ENCODE peak calls at places on chromosomes 5 and 9, in six cellular contexts. J is fibroblast of mammary gland, Z is H9, U is osteoblast, T is psoas muscle, R is fibroblast of the aortic adventitia. M is an unnamed sample.

GRCh38 chr9:126796758-126797157 is 8.1 kb upstream of the ZBTB43 start:
- DNase-seq in J (no peak), Z (no peak), U (no peak), T (no peak), R (no peak), M (no peak)

GRCh38 chr5:149517461-149518122 is 33.6 kb downstream of the CSNK1A1 start:
- DNase-seq in J (peak; percentile 25), Z (no peak), U (no peak), T (no peak), R (peak; percentile 66), M (no peak)

GRCh38 chr5:171596391-171596878 is 177.0 kb downstream of the FGF18 start:
- DNase-seq in J (peak; percentile 74), Z (peak; percentile 68), U (peak; percentile 84), T (peak; percentile 77), R (peak; percentile 97), M (no peak)

GRCh38 chr9:2465921-2466460 is 155.6 kb upstream of the VLDLR start:
- DNase-seq in J (peak; percentile 49), Z (no peak), U (no peak), T (no peak), R (no peak), M (no peak)

GRCh38 chr5:66306105-66306843 is 162.2 kb downstream of the SREK1 start:
- DNase-seq in J (peak; percentile 73), Z (peak; percentile 74), U (peak; percentile 92), T (no peak), R (peak; percentile 83), M (peak; percentile 45)

GRCh38 chr9:91753711-91754110 is 196.3 kb downstream of the ROR2 start:
- DNase-seq in J (no peak), Z (no peak), U (no peak), T (no peak), R (no peak), M (no peak)

GRCh38 chr5:149956685-149957084 is 3.9 kb upstream of the SLC26A2 start:
- DNase-seq in J (no peak), Z (no peak), U (no peak), T (no peak), R (no peak), M (no peak)

GRCh38 chr5:68134033-68134668 is 81.4 kb upstream of the PIK3R1 start:
- DNase-seq in J (peak; percentile 34), Z (peak; percentile 37), U (no peak), T (no peak), R (no peak), M (no peak)

GRCh38 chr9:87684627-87685204 is 41.2 kb upstream of the CTSL start:
- DNase-seq in J (peak; percentile 54), Z (peak; percentile 58), U (peak; percentile 92), T (peak; percentile 40), R (peak; percentile 52), M (peak; percentile 74)

DNA sequence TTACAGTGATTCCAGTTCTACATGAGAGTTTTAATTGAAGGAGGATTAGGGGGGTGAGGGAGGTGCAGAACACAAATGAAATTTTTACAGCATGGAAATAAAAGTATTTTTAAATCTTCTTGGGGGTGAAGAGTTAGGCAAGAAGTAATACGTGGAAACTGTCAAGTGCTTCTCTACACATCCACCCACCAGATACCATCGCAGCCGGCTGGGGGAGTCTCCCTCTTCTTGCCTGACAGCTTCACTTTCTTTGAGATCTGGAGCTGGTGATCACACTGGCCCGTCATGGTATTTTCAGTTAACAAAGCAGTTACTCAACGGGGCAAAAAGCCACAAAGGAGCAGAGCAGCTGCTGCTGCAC is 2.6 kb upstream of the NR4A3 start:
- DNase-seq in J (peak; percentile 93), Z (no peak), U (no peak), T (no peak), R (no peak), M (no peak)
- TF ChIP-seq CTCF in J (no peak), Z (no peak), U (no peak), T (no peak), R (no peak), M (no peak)

GRCh38 chr5:95317687-95318086 is 32.8 kb upstream of the MCTP1 start:
- DNase-seq in J (no peak), Z (no peak), U (no peak), T (no peak), R (no peak), M (no peak)

DNA sequence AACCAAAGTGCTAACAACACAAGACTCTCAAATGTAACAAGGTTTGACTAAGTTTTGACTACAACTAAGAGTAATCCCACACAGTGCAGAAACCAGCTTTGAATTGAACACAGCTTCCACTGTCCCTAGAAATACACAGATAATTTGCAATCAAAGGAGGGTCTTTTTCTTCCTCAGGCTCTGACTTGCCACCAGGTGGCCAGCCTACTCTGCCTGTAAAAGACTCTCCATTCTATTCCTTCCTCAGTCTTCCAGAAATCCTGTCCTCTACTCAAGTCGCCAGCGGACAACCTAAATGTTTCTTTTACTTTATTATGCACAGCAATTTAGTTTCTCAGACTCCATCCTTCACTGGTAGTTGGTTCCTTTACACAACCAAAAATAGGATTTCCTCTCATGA is 32.2 kb upstream of the MCTP1 start:
- DNase-seq in J (no peak), Z (no peak), U (peak; percentile 5), T (no peak), R (no peak), M (no peak)
- TF ChIP-seq CTCF in J (peak; percentile 1), Z (peak; percentile 73), U (peak; percentile 9), T (no peak), R (no peak), M (peak; percentile 28)

GRCh38 chr9:131697097-131697496 is 42.8 kb downstream of the RAPGEF1 start:
- DNase-seq in J (peak; percentile 37), Z (peak; percentile 72), U (no peak), T (peak; percentile 53), R (peak; percentile 34), M (peak; percentile 23)
- TF ChIP-seq CTCF in J (peak; percentile 8), Z (peak; percentile 29), U (peak; percentile 20), T (peak; percentile 8), R (peak; percentile 31), M (no peak)

DNA sequence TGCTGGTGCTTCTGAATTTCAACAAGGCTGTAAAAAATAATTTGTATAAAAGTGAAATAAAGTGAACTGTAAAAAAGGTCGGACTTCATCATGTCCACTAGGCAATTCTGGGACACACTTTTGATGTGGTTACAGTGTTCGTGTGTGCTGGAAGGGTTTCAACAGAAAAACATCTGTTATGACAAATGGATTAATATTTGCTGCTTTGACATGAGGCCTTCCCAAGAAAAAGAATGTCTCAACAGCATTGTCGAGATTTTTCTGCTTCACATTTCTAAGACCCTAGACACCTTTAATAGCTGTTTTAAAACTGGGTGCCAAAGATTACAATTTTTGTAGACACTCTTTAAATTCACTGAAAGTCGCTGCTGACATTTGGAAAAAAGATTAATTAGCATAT is 216.6 kb downstream of the SLC12A2 start:
- DNase-seq in J (no peak), Z (no peak), U (no peak), T (no peak), R (no peak), M (no peak)
- TF ChIP-seq CTCF in J (no peak), Z (no peak), U (no peak), T (no peak), R (no peak), M (no peak)

GRCh38 chr9:108412755-108413154 is 443.0 kb downstream of the ACTL7B start:
- DNase-seq in J (peak; percentile 53), Z (peak; percentile 86), U (no peak), T (no peak), R (no peak), M (no peak)

GRCh38 chr9:108411632-108412031 is 444.2 kb downstream of the ACTL7B start:
- DNase-seq in J (no peak), Z (no peak), U (no peak), T (no peak), R (no peak), M (no peak)

GRCh38 chr9:108419379-108419778 is 436.4 kb downstream of the ACTL7B start:
- DNase-seq in J (no peak), Z (no peak), U (no peak), T (no peak), R (no peak), M (no peak)

GRCh38 chr9:108417726-108418125 is 438.1 kb downstream of the ACTL7B start:
- DNase-seq in J (peak; percentile 71), Z (no peak), U (no peak), T (no peak), R (no peak), M (no peak)

GRCh38 chr9:108416321-108416720 is 439.5 kb downstream of the ACTL7B start:
- DNase-seq in J (peak; percentile 40), Z (no peak), U (no peak), T (no peak), R (peak; percentile 40), M (no peak)
- TF ChIP-seq CTCF in J (no peak), Z (peak; percentile 36), U (no peak), T (peak; percentile 5), R (peak; percentile 5), M (no peak)

DNA sequence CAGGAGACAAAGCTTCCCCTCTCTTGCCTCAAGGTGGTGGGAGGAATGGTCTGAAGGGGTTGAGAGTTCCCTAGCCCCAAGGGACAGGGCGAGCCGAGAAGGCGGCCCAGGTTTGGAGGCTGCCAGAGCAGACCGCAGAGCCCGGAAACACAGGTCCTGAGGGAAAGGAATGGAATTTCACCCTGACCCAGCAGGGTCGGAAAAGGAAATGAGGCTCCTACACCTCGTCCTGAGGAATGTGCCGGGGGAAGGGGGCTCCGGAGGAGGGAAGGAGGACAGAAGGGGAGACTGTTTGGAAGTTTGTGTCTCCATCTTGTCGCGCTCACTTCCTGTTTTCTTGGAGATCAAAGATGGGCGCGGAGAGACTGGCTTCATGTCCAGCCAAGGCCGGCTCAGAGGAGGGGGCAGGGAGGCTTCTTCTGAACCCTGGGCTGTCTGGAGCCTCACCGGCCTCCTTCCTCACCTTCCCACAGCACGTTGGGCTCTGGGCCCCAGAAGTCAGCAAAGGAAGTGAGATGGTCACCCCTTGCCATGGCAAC is 9.6 kb downstream of the ENG start:
- DNase-seq in J (peak; percentile 32), Z (peak; percentile 64), U (peak; percentile 90), T (peak; percentile 48), R (peak; percentile 83), M (no peak)
- TF ChIP-seq CTCF in J (no peak), Z (no peak), U (no peak), T (no peak), R (no peak), M (no peak)

GRCh38 chr5:52787600-52788504 is at the start of the genes ITGA1 and PELO:
- DNase-seq in J (peak; percentile 76), Z (peak; percentile 84), U (peak; percentile 84), T (peak; percentile 79), R (peak; percentile 80), M (peak; percentile 86)
- TF ChIP-seq CTCF in J (no peak), Z (peak; percentile 53), U (peak; percentile 14), T (peak; percentile 35), R (no peak), M (peak; percentile 34)